ENCODE peak calls at places on chromosomes 4 and X, in eight cellular contexts. U, N, O, P, Z, E, C and J are unnamed samples.
A peak's percentile ranks its signal among the peaks of the same experiment; 100 is the strongest.

GRCh38 chrX:85379174-85379907 is at the start of gene POF1B:
- DNase-seq in C (no peak), U (no peak), Z (peak; percentile 10), E (no peak), O (no peak), P (no peak), N (no peak), J (no peak)

GRCh38 chr4:55635282-55635681 is 816 bp downstream of the NMU start:
- DNase-seq in P (no peak), N (no peak), O (no peak), U (no peak), Z (no peak), E (no peak), C (no peak), J (no peak)

GRCh38 chr4:26099967-26100366 is 185.9 kb downstream of the SMIM20 start:
- DNase-seq in U (no peak), P (no peak), C (no peak), N (no peak), Z (no peak), E (no peak), O (no peak), J (no peak)

GRCh38 chr4:81844717-81845116 is 373.0 kb upstream of the RASGEF1B start:
- DNase-seq in C (no peak), U (peak; percentile 82), E (peak; percentile 80), P (peak; percentile 77), Z (peak; percentile 34), O (peak; percentile 67), N (peak; percentile 23), J (peak; percentile 57)

GRCh38 chrX:80174925-80175574 is 160.5 kb downstream of the TBX22 start:
- DNase-seq in U (peak; percentile 4), Z (no peak), N (no peak), C (peak; percentile 15), O (no peak), P (peak; percentile 73), E (no peak), J (no peak)

GRCh38 chr4:52837716-52838558 is 24.2 kb upstream of the RASL11B start:
- DNase-seq in O (no peak), E (peak; percentile 42), C (no peak), Z (no peak), U (peak; percentile 63), P (no peak), N (peak; percentile 83), J (no peak)

GRCh38 chrX:19990225-19990518 is 689 bp downstream of the BCLAF3 start:
- DNase-seq in U (no peak), Z (peak; percentile 10), O (no peak), E (no peak), C (no peak), N (no peak), P (no peak), J (no peak)

GRCh38 chr4:12791536-12791935 is 692.6 kb downstream of the RAB28 start:
- DNase-seq in N (no peak), Z (no peak), P (no peak), O (no peak), U (peak; percentile 29), C (no peak), E (no peak), J (no peak)

GRCh38 chr4:123672987-123673386 is 276.4 kb downstream of the SPRY1 start:
- DNase-seq in Z (no peak), N (peak; percentile 74), C (no peak), P (no peak), O (no peak), E (peak; percentile 61), U (peak; percentile 50), J (no peak)

DNA sequence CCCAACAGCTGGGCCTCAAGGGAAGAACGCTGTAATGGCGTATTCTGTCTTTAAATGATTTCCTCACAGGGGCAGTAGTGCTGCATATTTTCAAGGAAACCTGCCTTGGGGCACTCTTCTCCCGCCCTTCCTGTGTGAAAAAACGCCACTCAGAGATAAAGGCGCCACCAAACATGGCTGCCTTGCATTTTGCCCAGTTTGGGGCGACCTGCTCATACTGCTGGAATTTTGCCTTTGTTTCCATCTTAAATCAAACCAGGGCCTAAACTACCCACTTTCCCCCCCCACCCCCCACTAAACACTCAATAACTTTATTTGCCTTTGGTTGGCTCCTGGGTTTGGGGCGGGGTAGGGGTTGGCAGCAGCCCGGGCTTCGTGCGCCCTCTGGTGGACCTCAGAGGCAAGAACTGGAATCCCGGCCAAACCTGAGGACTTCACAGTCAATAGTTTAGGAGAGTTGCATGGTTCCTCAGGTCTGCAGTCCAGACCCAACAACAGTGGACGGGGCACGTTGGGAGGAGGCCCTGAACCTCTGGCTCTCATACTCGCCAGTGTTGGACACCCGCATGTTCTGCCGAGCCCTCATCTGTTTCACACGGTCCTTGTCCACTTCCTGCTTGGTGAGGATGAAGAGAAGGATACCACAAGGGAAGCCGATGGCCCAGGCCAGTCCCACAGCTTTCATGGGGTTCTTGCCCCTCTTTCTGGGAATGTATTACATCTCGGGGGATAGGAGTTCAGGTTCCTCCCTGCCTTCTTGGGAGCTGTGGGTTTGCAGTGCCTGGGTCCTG is 220.1 kb upstream of the STK26 start:
- DNase-seq in E (no peak), Z (peak; percentile 49), N (no peak), O (peak; percentile 10), P (no peak), C (peak; percentile 73), U (no peak), J (no peak)
- TF ChIP-seq CTCF in E (no peak), Z (peak; percentile 65), N (no peak), O (no peak), P (no peak), C (peak; percentile 26), U (peak; percentile 31), J (no peak)

DNA sequence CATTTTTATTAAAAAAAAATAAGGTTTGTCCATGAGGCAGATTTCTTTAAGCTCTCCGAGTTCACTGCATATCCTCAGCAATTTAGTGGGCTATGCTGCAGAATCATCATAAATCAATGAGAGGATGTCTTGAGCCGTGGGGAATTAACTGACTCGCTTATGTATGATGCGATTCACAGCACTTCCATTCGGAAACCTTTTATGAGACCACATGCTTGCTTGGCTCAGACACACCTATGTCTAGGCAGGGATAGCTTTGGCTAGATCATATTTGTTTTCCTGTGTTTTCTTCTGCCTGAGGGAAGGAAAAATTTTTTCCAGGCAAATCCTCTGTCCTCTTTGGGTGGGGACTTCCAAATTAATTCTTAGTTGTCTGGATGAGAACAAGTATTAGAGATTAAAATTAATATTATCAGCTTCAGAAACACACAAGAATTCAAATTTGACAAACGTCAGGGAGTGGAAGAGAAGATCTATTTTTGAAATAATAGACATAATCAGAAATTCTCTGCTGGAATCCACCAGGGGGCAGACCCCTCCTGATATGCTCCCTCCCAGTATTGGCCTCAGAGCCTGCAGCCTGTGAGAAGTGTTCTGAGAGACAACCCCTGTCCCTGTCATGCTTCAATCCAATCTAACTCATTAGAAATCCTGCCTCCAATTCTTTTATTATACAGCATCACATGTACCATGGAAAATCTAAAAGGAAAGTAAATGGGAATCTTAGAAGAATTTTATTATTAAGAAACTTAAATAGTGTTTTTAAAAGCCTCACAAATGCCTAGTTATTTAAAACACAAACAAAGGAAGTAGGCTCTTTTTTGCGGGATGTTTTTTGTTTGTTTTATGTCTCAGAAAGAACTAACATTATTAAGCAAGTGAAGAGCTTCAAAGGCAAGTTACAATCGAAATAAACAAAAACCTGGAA is 345.1 kb upstream of the TACR3 start:
- DNase-seq in C (peak; percentile 26), P (no peak), O (no peak), N (peak; percentile 20), Z (peak; percentile 5), U (peak; percentile 28), E (peak; percentile 41), J (no peak)
- TF ChIP-seq CTCF in C (no peak), P (peak; percentile 40), O (no peak), N (peak; percentile 65), Z (peak; percentile 48), U (peak; percentile 19), E (peak; percentile 34), J (no peak)

GRCh38 chr4:176479745-176480144 is 160.0 kb downstream of the SPCS3 start:
- DNase-seq in C (no peak), O (no peak), N (no peak), P (no peak), U (no peak), Z (no peak), E (no peak), J (no peak)
- TF ChIP-seq CTCF in C (no peak), O (no peak), N (no peak), P (no peak), U (no peak), Z (no peak), E (no peak), J (no peak)

GRCh38 chrX:100649550-100650356 is 5.8 kb downstream of the SRPX2 start:
- DNase-seq in E (peak; percentile 96), Z (no peak), C (no peak), O (no peak), N (peak; percentile 89), U (peak; percentile 96), P (peak; percentile 83), J (no peak)

GRCh38 chrX:100658936-100659335 is 14.9 kb downstream of the SRPX2 start:
- DNase-seq in P (no peak), O (no peak), Z (no peak), N (no peak), E (peak; percentile 35), C (no peak), U (no peak), J (no peak)

GRCh38 chrX:100650841-100651240 is 6.8 kb downstream of the SRPX2 start:
- DNase-seq in E (no peak), O (no peak), N (no peak), Z (no peak), C (no peak), U (no peak), P (no peak), J (no peak)

GRCh38 chrX:100652266-100652665 is 8.3 kb downstream of the SRPX2 start:
- DNase-seq in Z (no peak), O (no peak), C (no peak), U (no peak), P (no peak), N (no peak), E (no peak), J (no peak)

GRCh38 chrX:100654256-100654655 is 10.3 kb downstream of the SRPX2 start:
- DNase-seq in O (no peak), C (no peak), Z (peak; percentile 18), N (no peak), U (peak; percentile 51), E (peak; percentile 58), P (no peak), J (no peak)
- TF ChIP-seq CTCF in O (no peak), C (no peak), Z (peak; percentile 38), N (no peak), U (no peak), E (no peak), P (no peak), J (no peak)

DNA sequence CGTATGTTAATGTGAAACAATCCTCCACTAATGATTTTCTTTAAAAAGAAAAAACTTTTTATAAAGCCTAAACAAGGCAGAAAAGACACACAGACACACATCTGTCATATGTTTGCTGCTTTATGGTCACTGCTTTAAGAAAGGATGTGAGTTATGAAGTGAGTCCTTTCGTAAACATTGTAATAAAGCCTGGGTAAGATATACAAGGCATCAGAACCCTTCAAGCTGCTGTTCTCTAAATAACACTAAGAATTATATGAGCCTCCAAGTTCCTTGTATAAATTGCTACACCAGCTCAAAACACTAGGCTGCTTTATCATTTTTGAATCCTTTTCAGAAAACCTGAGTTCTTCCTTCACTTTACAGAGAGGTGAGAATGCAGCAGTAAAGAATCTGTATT is 81.6 kb downstream of the FBXO8 start:
- DNase-seq in U (no peak), E (peak; percentile 38), C (no peak), Z (no peak), N (no peak), P (no peak), O (no peak), J (no peak)
- TF ChIP-seq CTCF in U (no peak), E (no peak), C (no peak), Z (no peak), N (no peak), P (no peak), O (no peak), J (no peak)